ENCODE peak calls at places on chromosomes 5 and 9, in ten cellular contexts. One of them, this sample, is unnamed.

GRCh38 chr5:91383956-91384300 is 811 bp upstream of the ARRDC3 start:
- DNase-seq in pancreas: no peak
- DNase-seq in heart left ventricle: peak
- DNase-seq in lung: no peak
- DNase-seq in stomach: no peak
- DNase-seq in colonic mucosa: peak
- DNase-seq in sigmoid colon: no peak
- DNase-seq in Panc1: no peak
- DNase-seq in body of pancreas: peak
- DNase-seq in CD4-positive, alpha-beta T cell: no peak
- DNase-seq in this sample: peak

GRCh38 chr5:142621227-142621626 is 64.7 kb downstream of the FGF1 start:
- DNase-seq in colonic mucosa: no peak
- DNase-seq in sigmoid colon: no peak
- DNase-seq in lung: no peak
- DNase-seq in body of pancreas: no peak
- DNase-seq in heart left ventricle: no peak
- DNase-seq in Panc1: no peak
- DNase-seq in CD4-positive, alpha-beta T cell: no peak
- DNase-seq in stomach: no peak
- DNase-seq in pancreas: no peak
- DNase-seq in this sample: peak

GRCh38 chr5:57889558-57889957 is 406.9 kb upstream of the ACTBL2 start:
- DNase-seq in CD4-positive, alpha-beta T cell: no peak
- DNase-seq in pancreas: no peak
- DNase-seq in stomach: no peak
- DNase-seq in lung: no peak
- DNase-seq in sigmoid colon: no peak
- DNase-seq in colonic mucosa: no peak
- DNase-seq in heart left ventricle: no peak
- DNase-seq in body of pancreas: peak
- DNase-seq in Panc1: peak
- DNase-seq in this sample: peak

GRCh38 chr5:147483197-147483790 is 26.6 kb downstream of the DPYSL3 start:
- DNase-seq in body of pancreas: no peak
- DNase-seq in heart left ventricle: no peak
- DNase-seq in CD4-positive, alpha-beta T cell: no peak
- DNase-seq in colonic mucosa: no peak
- DNase-seq in lung: no peak
- DNase-seq in sigmoid colon: no peak
- DNase-seq in Panc1: no peak
- DNase-seq in stomach: no peak
- DNase-seq in pancreas: no peak
- DNase-seq in this sample: no peak

GRCh38 chr5:152883061-152883460 is 478.0 kb upstream of the NMUR2 start:
- DNase-seq in CD4-positive, alpha-beta T cell: no peak
- DNase-seq in lung: no peak
- DNase-seq in body of pancreas: no peak
- DNase-seq in colonic mucosa: no peak
- DNase-seq in pancreas: no peak
- DNase-seq in sigmoid colon: no peak
- DNase-seq in stomach: no peak
- DNase-seq in heart left ventricle: no peak
- DNase-seq in Panc1: no peak
- DNase-seq in this sample: no peak

GRCh38 chr5:162565-163337 is 28.5 kb upstream of the LRRC14B start:
- DNase-seq in colonic mucosa: no peak
- DNase-seq in body of pancreas: no peak
- DNase-seq in CD4-positive, alpha-beta T cell: no peak
- DNase-seq in lung: no peak
- DNase-seq in Panc1: no peak
- DNase-seq in sigmoid colon: peak
- DNase-seq in pancreas: peak
- DNase-seq in heart left ventricle: no peak
- DNase-seq in stomach: no peak
- DNase-seq in this sample: no peak

GRCh38 chr5:180633283-180634177 is 15.9 kb downstream of the FLT4 start:
- DNase-seq in body of pancreas: no peak
- DNase-seq in colonic mucosa: no peak
- DNase-seq in heart left ventricle: no peak
- DNase-seq in Panc1: no peak
- DNase-seq in sigmoid colon: peak
- DNase-seq in lung: no peak
- DNase-seq in stomach: no peak
- DNase-seq in pancreas: peak
- DNase-seq in CD4-positive, alpha-beta T cell: no peak
- DNase-seq in this sample: no peak

GRCh38 chr5:148151872-148152271 is 16.5 kb upstream of the SPINK14 start:
- DNase-seq in lung: no peak
- DNase-seq in pancreas: no peak
- DNase-seq in colonic mucosa: no peak
- DNase-seq in stomach: no peak
- DNase-seq in body of pancreas: no peak
- DNase-seq in sigmoid colon: no peak
- DNase-seq in Panc1: no peak
- DNase-seq in heart left ventricle: no peak
- DNase-seq in CD4-positive, alpha-beta T cell: no peak
- DNase-seq in this sample: no peak

GRCh38 chr9:73046769-73047168 is 93.9 kb upstream of the ALDH1A1 start:
- DNase-seq in stomach: no peak
- DNase-seq in colonic mucosa: no peak
- DNase-seq in CD4-positive, alpha-beta T cell: no peak
- DNase-seq in pancreas: no peak
- DNase-seq in body of pancreas: no peak
- DNase-seq in Panc1: no peak
- DNase-seq in lung: no peak
- DNase-seq in heart left ventricle: no peak
- DNase-seq in sigmoid colon: no peak
- DNase-seq in this sample: no peak

GRCh38 chr9:73049280-73049679 is 96.4 kb upstream of the ALDH1A1 start:
- DNase-seq in body of pancreas: no peak
- DNase-seq in pancreas: no peak
- DNase-seq in colonic mucosa: no peak
- DNase-seq in heart left ventricle: no peak
- DNase-seq in CD4-positive, alpha-beta T cell: no peak
- DNase-seq in Panc1: no peak
- DNase-seq in lung: no peak
- DNase-seq in stomach: no peak
- DNase-seq in sigmoid colon: no peak
- DNase-seq in this sample: no peak

GRCh38 chr9:73053543-73053942 is 98.1 kb upstream of the ANXA1 start:
- DNase-seq in colonic mucosa: no peak
- DNase-seq in sigmoid colon: no peak
- DNase-seq in lung: no peak
- DNase-seq in Panc1: no peak
- DNase-seq in body of pancreas: no peak
- DNase-seq in stomach: no peak
- DNase-seq in CD4-positive, alpha-beta T cell: no peak
- DNase-seq in heart left ventricle: no peak
- DNase-seq in pancreas: no peak
- DNase-seq in this sample: no peak

GRCh38 chr9:73050887-73051550 is 98.2 kb upstream of the ALDH1A1 start:
- DNase-seq in heart left ventricle: peak
- DNase-seq in Panc1: no peak
- DNase-seq in body of pancreas: no peak
- DNase-seq in lung: no peak
- DNase-seq in colonic mucosa: no peak
- DNase-seq in stomach: no peak
- DNase-seq in pancreas: no peak
- DNase-seq in CD4-positive, alpha-beta T cell: no peak
- DNase-seq in sigmoid colon: no peak
- DNase-seq in this sample: no peak

GRCh38 chr9:73050062-73050814 is 97.4 kb upstream of the ALDH1A1 start:
- DNase-seq in body of pancreas: no peak
- DNase-seq in lung: no peak
- DNase-seq in Panc1: no peak
- DNase-seq in stomach: no peak
- DNase-seq in sigmoid colon: no peak
- DNase-seq in pancreas: no peak
- DNase-seq in CD4-positive, alpha-beta T cell: no peak
- DNase-seq in heart left ventricle: no peak
- DNase-seq in colonic mucosa: no peak
- DNase-seq in this sample: peak
- TF ChIP-seq CTCF in body of pancreas: no peak
- TF ChIP-seq CTCF in lung: no peak
- TF ChIP-seq CTCF in Panc1: no peak
- TF ChIP-seq CTCF in stomach: no peak
- TF ChIP-seq CTCF in sigmoid colon: no peak
- TF ChIP-seq CTCF in pancreas: no peak
- TF ChIP-seq CTCF in CD4-positive, alpha-beta T cell: no peak
- TF ChIP-seq CTCF in heart left ventricle: no peak
- TF ChIP-seq CTCF in colonic mucosa: no peak
- TF ChIP-seq CTCF in this sample: no peak

DNA sequence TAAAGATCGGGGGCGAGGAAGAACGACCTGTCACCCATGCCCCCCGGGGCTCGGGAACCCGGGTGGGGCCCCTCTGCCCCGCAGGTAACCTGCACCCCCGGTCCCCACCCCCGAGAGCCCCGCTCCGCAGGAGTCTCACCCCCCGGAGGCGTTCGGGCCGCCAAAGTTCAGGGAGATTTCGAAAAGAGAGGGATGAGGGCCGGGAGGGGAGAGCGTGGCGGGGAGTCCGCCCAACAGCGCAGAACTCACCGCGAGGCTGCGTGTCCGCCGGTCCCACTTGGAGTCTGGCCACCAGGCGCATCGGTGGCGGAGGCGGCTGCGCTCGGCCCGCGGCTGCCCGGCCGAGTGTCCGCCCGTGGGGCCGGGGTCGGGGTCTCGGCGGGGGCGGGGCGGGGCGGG is at the start of gene PHF19:
- DNase-seq in body of pancreas: no peak
- DNase-seq in colonic mucosa: no peak
- DNase-seq in CD4-positive, alpha-beta T cell: no peak
- DNase-seq in sigmoid colon: no peak
- DNase-seq in heart left ventricle: peak
- DNase-seq in Panc1: no peak
- DNase-seq in lung: no peak
- DNase-seq in pancreas: peak
- DNase-seq in stomach: no peak
- DNase-seq in this sample: peak
- TF ChIP-seq CTCF in body of pancreas: no peak
- TF ChIP-seq CTCF in colonic mucosa: no peak
- TF ChIP-seq CTCF in CD4-positive, alpha-beta T cell: no peak
- TF ChIP-seq CTCF in sigmoid colon: no peak
- TF ChIP-seq CTCF in heart left ventricle: no peak
- TF ChIP-seq CTCF in Panc1: no peak
- TF ChIP-seq CTCF in lung: no peak
- TF ChIP-seq CTCF in pancreas: no peak
- TF ChIP-seq CTCF in stomach: no peak
- TF ChIP-seq CTCF in this sample: no peak

GRCh38 chr9:131347376-131348020 is 46.4 kb upstream of the PRRC2B start:
- DNase-seq in lung: no peak
- DNase-seq in pancreas: peak
- DNase-seq in body of pancreas: no peak
- DNase-seq in stomach: no peak
- DNase-seq in CD4-positive, alpha-beta T cell: no peak
- DNase-seq in heart left ventricle: no peak
- DNase-seq in Panc1: no peak
- DNase-seq in sigmoid colon: no peak
- DNase-seq in colonic mucosa: no peak
- DNase-seq in this sample: no peak

GRCh38 chr9:131349522-131349880 is 44.4 kb upstream of the PRRC2B start:
- DNase-seq in pancreas: no peak
- DNase-seq in CD4-positive, alpha-beta T cell: no peak
- DNase-seq in stomach: no peak
- DNase-seq in lung: no peak
- DNase-seq in body of pancreas: no peak
- DNase-seq in Panc1: no peak
- DNase-seq in colonic mucosa: no peak
- DNase-seq in heart left ventricle: no peak
- DNase-seq in sigmoid colon: no peak
- DNase-seq in this sample: no peak

GRCh38 chr9:131346559-131346958 is 47.3 kb upstream of the PRRC2B start:
- DNase-seq in lung: no peak
- DNase-seq in Panc1: no peak
- DNase-seq in stomach: no peak
- DNase-seq in sigmoid colon: no peak
- DNase-seq in body of pancreas: no peak
- DNase-seq in heart left ventricle: no peak
- DNase-seq in colonic mucosa: no peak
- DNase-seq in CD4-positive, alpha-beta T cell: no peak
- DNase-seq in pancreas: peak
- DNase-seq in this sample: no peak

GRCh38 chr9:131349881-131350563 is 43.9 kb upstream of the PRRC2B start:
- DNase-seq in colonic mucosa: peak
- DNase-seq in lung: peak
- DNase-seq in body of pancreas: peak
- DNase-seq in heart left ventricle: peak
- DNase-seq in sigmoid colon: peak
- DNase-seq in stomach: peak
- DNase-seq in CD4-positive, alpha-beta T cell: peak
- DNase-seq in Panc1: peak
- DNase-seq in pancreas: peak
- DNase-seq in this sample: peak

DNA sequence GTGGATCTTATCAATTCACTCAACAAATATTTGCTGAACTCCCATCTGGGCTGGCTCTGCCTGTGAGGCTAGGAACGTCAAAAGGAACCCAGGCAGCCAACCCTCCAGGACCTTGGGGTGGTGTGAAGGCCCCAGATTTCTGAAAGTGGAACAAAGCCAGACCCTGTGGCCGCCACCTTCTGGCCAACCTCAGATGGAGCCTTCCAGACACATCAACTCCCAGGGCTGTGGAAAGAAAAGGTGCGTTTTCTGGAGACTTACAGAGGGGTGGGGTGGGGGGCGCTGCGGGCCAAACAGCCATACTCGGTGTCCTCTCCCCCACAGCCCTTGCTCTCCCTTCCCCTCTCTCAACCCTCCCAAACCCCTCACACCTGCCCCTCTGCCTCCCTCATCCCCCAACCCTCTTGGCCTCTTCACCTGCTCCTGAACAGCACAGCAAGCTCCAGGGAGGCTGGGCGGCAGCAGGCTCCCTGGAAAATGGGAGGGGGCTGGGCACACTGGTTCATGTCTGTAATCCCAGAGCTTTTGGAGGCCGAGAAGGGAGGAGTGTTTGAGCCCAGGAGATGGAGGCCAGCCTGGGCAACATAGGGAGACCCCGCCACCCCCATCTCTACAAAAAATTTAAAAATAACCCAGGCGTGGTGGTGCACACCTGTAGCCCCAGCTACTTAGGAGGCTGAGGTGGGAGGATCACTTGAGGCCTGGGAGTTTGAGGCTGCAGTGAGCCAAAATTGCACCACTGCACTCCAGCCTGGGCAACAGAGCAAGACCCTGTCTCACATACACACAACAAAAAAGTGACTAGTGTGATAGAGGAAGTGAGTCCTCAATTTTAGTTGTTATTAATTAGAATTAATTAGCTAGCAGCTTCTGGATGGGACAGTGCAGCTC is 45.0 kb upstream of the PRRC2B start:
- DNase-seq in colonic mucosa: no peak
- DNase-seq in pancreas: peak
- DNase-seq in body of pancreas: no peak
- DNase-seq in heart left ventricle: no peak
- DNase-seq in sigmoid colon: no peak
- DNase-seq in Panc1: no peak
- DNase-seq in stomach: no peak
- DNase-seq in lung: no peak
- DNase-seq in CD4-positive, alpha-beta T cell: no peak
- DNase-seq in this sample: no peak
- TF ChIP-seq CTCF in colonic mucosa: no peak
- TF ChIP-seq CTCF in pancreas: no peak
- TF ChIP-seq CTCF in body of pancreas: no peak
- TF ChIP-seq CTCF in heart left ventricle: no peak
- TF ChIP-seq CTCF in sigmoid colon: no peak
- TF ChIP-seq CTCF in Panc1: peak
- TF ChIP-seq CTCF in stomach: no peak
- TF ChIP-seq CTCF in lung: no peak
- TF ChIP-seq CTCF in CD4-positive, alpha-beta T cell: no peak
- TF ChIP-seq CTCF in this sample: peak

GRCh38 chr9:133589454-133590227 is 19.5 kb downstream of the FAM163B start:
- DNase-seq in stomach: no peak
- DNase-seq in sigmoid colon: no peak
- DNase-seq in heart left ventricle: peak
- DNase-seq in body of pancreas: no peak
- DNase-seq in lung: no peak
- DNase-seq in CD4-positive, alpha-beta T cell: peak
- DNase-seq in colonic mucosa: no peak
- DNase-seq in pancreas: no peak
- DNase-seq in Panc1: no peak
- DNase-seq in this sample: no peak
- TF ChIP-seq CTCF in stomach: no peak
- TF ChIP-seq CTCF in sigmoid colon: no peak
- TF ChIP-seq CTCF in heart left ventricle: peak
- TF ChIP-seq CTCF in body of pancreas: no peak
- TF ChIP-seq CTCF in lung: no peak
- TF ChIP-seq CTCF in CD4-positive, alpha-beta T cell: peak
- TF ChIP-seq CTCF in colonic mucosa: peak
- TF ChIP-seq CTCF in pancreas: peak
- TF ChIP-seq CTCF in Panc1: peak
- TF ChIP-seq CTCF in this sample: peak